ENCODE peak calls at places on chromosome 3, in five cellular contexts. W is mucosa of gallbladder; C is AG20443; T is nephron progenitor cell; P is activated T-cell treated with anti-CD3 and anti-CD28 coated beads, Interleukin-2, amount 50 U/mL, for 24 hours. D is an unnamed sample.

GRCh38 chr3:44235604-44236484 is 5.8 kb upstream of the TOPAZ1 start:
- DNase-seq in W (peak; percentile 77), C (peak; percentile 85), T (peak; percentile 53), P (peak; percentile 44), D (peak; percentile 88)

GRCh38 chr3:157119369-157119951 is 40.5 kb downstream of the CCNL1 start:
- DNase-seq in W (peak; percentile 55), C (no peak), T (no peak), P (no peak), D (no peak)

GRCh38 chr3:113051827-113052226 is 61.0 kb downstream of the GTPBP8 start:
- DNase-seq in W (no peak), C (no peak), T (no peak), P (no peak), D (no peak)

GRCh38 chr3:50390523-50391177 is 31.3 kb upstream of the TMEM115 start:
- DNase-seq in W (peak; percentile 42), C (no peak), T (no peak), P (no peak), D (no peak)

GRCh38 chr3:66615643-66616301 is 115.0 kb upstream of the LRIG1 start:
- DNase-seq in W (no peak), C (no peak), T (no peak), P (no peak), D (no peak)

GRCh38 chr3:2495746-2496145 is 397.1 kb downstream of the CNTN4 start:
- DNase-seq in W (no peak), C (no peak), T (no peak), P (no peak), D (no peak)

GRCh38 chr3:150097588-150097890 is 126.8 kb upstream of the PFN2 start:
- DNase-seq in W (no peak), C (peak; percentile 51), T (no peak), P (no peak), D (no peak)

GRCh38 chr3:160480931-160481330 is 31.3 kb upstream of the TRIM59 start:
- DNase-seq in W (no peak), C (no peak), T (no peak), P (no peak), D (no peak)

GRCh38 chr3:155745795-155746550 is 1.1 kb upstream of the PLCH1 start:
- DNase-seq in W (peak; percentile 14), C (no peak), T (peak; percentile 39), P (no peak), D (peak; percentile 88)

GRCh38 chr3:109973733-109974132 is 636.4 kb upstream of the DPPA4 start:
- DNase-seq in W (no peak), C (peak; percentile 24), T (peak; percentile 14), P (no peak), D (peak; percentile 74)

GRCh38 chr3:129602309-129602708 is 4.2 kb downstream of the PLXND1 start:
- DNase-seq in W (no peak), C (no peak), T (no peak), P (no peak), D (no peak)

GRCh38 chr3:44584646-44585501 is at the start of gene ZNF660:
- DNase-seq in W (peak; percentile 34), C (peak; percentile 89), T (peak; percentile 81), P (peak; percentile 29), D (peak; percentile 96)

GRCh38 chr3:182920515-182921084 is 59.7 kb downstream of the DCUN1D1 start:
- DNase-seq in W (no peak), C (no peak), T (no peak), P (no peak), D (no peak)

GRCh38 chr3:119084371-119085069 is 49.9 kb upstream of the IGSF11 start:
- DNase-seq in W (no peak), C (peak; percentile 17), T (no peak), P (no peak), D (no peak)

GRCh38 chr3:89098964-89099585 is 8.3 kb upstream of the EPHA3 start:
- DNase-seq in W (no peak), C (peak; percentile 71), T (peak; percentile 52), P (no peak), D (no peak)

GRCh38 chr3:52429031-52429430 is 15.9 kb downstream of the SEMA3G start:
- DNase-seq in W (no peak), C (no peak), T (no peak), P (peak; percentile 26), D (no peak)

GRCh38 chr3:38163117-38163870 is 2.0 kb upstream of the OXSR1 start:
- DNase-seq in W (no peak), C (no peak), T (no peak), P (no peak), D (no peak)

GRCh38 chr3:101500208-101500607 is 12.8 kb downstream of the SENP7 start:
- DNase-seq in W (no peak), C (no peak), T (no peak), P (no peak), D (no peak)

GRCh38 chr3:3627104-3627503 is 172.1 kb upstream of the LRRN1 start:
- DNase-seq in W (no peak), C (no peak), T (no peak), P (no peak), D (no peak)

GRCh38 chr3:196192036-196193001 is 18.9 kb downstream of the ZDHHC19 start:
- DNase-seq in W (no peak), C (no peak), T (no peak), P (peak; percentile 71), D (peak; percentile 77)

GRCh38 chr3:125386811-125387210 is 11.7 kb upstream of the ZNF148 start:
- DNase-seq in W (no peak), C (peak; percentile 78), T (no peak), P (no peak), D (no peak)

GRCh38 chr3:182971637-182972036 is 8.7 kb downstream of the DCUN1D1 start:
- DNase-seq in W (no peak), C (no peak), T (no peak), P (no peak), D (peak; percentile 84)

GRCh38 chr3:133644768-133645167 is 17.0 kb downstream of the TOPBP1 start:
- DNase-seq in W (no peak), C (peak; percentile 9), T (no peak), P (no peak), D (peak; percentile 25)

GRCh38 chr3:51715231-51716058 is 8.6 kb downstream of the GRM2 start:
- DNase-seq in W (no peak), C (peak; percentile 8), T (no peak), P (no peak), D (peak; percentile 75)

GRCh38 chr3:35817212-35817611 is 177.9 kb downstream of the ARPP21 start:
- DNase-seq in W (no peak), C (no peak), T (no peak), P (no peak), D (no peak)

GRCh38 chr3:140021269-140021668 is 86.3 kb downstream of the CLSTN2 start:
- DNase-seq in W (no peak), C (no peak), T (no peak), P (no peak), D (no peak)

GRCh38 chr3:36908647-36909180 is 36.1 kb downstream of the TRANK1 start:
- DNase-seq in W (no peak), C (no peak), T (no peak), P (no peak), D (no peak)

GRCh38 chr3:133994166-133994910 is 35.4 kb downstream of the SLCO2A1 start:
- DNase-seq in W (no peak), C (no peak), T (no peak), P (no peak), D (no peak)

GRCh38 chr3:111616417-111617105 is 21.4 kb upstream of the ZBED2 start:
- DNase-seq in W (peak; percentile 62), C (peak; percentile 25), T (no peak), P (peak; percentile 82), D (peak; percentile 49)

GRCh38 chr3:146052791-146053310 is 108.1 kb downstream of the PLOD2 start:
- DNase-seq in W (no peak), C (no peak), T (no peak), P (no peak), D (no peak)

GRCh38 chr3:193796089-193796488 is 203.1 kb downstream of the OPA1 start:
- DNase-seq in W (no peak), C (no peak), T (no peak), P (no peak), D (no peak)

GRCh38 chr3:123126051-123126450 is 59.2 kb downstream of the PDIA5 start:
- DNase-seq in W (no peak), C (no peak), T (no peak), P (no peak), D (no peak)

GRCh38 chr3:101020616-101021015 is 27.4 kb upstream of the ABI3BP start:
- DNase-seq in W (no peak), C (no peak), T (no peak), P (no peak), D (no peak)

GRCh38 chr3:56919797-56920195 is 118.0 kb upstream of the ARHGEF3 start:
- DNase-seq in W (no peak), C (no peak), T (no peak), P (no peak), D (no peak)

GRCh38 chr3:197427013-197427412 is 128.6 kb upstream of the DLG1 start:
- DNase-seq in W (no peak), C (no peak), T (no peak), P (no peak), D (no peak)

GRCh38 chr3:183439510-183439909 is 11.1 kb upstream of the MCF2L2 start:
- DNase-seq in W (no peak), C (no peak), T (no peak), P (no peak), D (no peak)

GRCh38 chr3:163622384-163622783 is 1455.9 kb downstream of the SI start:
- DNase-seq in W (no peak), C (no peak), T (peak; percentile 32), P (no peak), D (no peak)

GRCh38 chr3:52983336-52983807 is 62.5 kb downstream of the SFMBT1 start:
- DNase-seq in W (no peak), C (no peak), T (no peak), P (peak; percentile 50), D (no peak)

GRCh38 chr3:127392146-127392470 is 104.3 kb upstream of the PRR20G start:
- DNase-seq in W (no peak), C (no peak), T (no peak), P (no peak), D (no peak)

GRCh38 chr3:6733699-6734394 is 127.1 kb upstream of the GRM7 start:
- DNase-seq in W (no peak), C (no peak), T (no peak), P (no peak), D (no peak)